ENCODE peak calls at places on chromosome 2, in seven cellular contexts. R is HFF-Myc; K is germinal center; S is CD8-positive, alpha-beta T cell; G is left cardiac atrium; Z is GM23338; E is cortex of kidney. U is an unnamed sample.

GRCh38 chr2:28754321-28754720 is 2.7 kb downstream of the PPP1CB start:
- DNase-seq in S (no peak), K (no peak), E (no peak), R (no peak), Z (no peak), G (no peak), U (no peak)

GRCh38 chr2:74587664-74588277 is 33.3 kb downstream of the DOK1 start:
- DNase-seq in Z (peak; percentile 82), K (peak; percentile 78), S (peak; percentile 43), R (no peak), E (no peak), G (peak; percentile 63), U (peak; percentile 82)

GRCh38 chr2:43144265-43144664 is 82.1 kb downstream of the ZFP36L2 start:
- DNase-seq in Z (no peak), E (no peak), G (no peak), S (no peak), R (no peak), K (no peak), U (no peak)

GRCh38 chr2:169877406-169877805 is 50.2 kb downstream of the UBR3 start:
- DNase-seq in Z (no peak), R (no peak), G (no peak), K (no peak), E (no peak), S (no peak), U (peak; percentile 25)

GRCh38 chr2:145066151-145066661 is 546.3 kb upstream of the ZEB2 start:
- DNase-seq in Z (no peak), S (no peak), G (peak; percentile 20), K (no peak), R (no peak), E (no peak), U (no peak)

GRCh38 chr2:48251437-48252148 is 278.4 kb upstream of the STON1 start:
- DNase-seq in E (no peak), K (no peak), Z (no peak), G (no peak), S (no peak), R (no peak), U (no peak)

GRCh38 chr2:101119431-101119830 is 31.8 kb downstream of the TBC1D8 start:
- DNase-seq in G (peak; percentile 62), R (no peak), E (no peak), K (no peak), S (no peak), Z (no peak), U (peak; percentile 46)

GRCh38 chr2:112156152-112156986 is 18.2 kb downstream of the FBLN7 start:
- DNase-seq in Z (no peak), R (no peak), E (no peak), S (peak; percentile 26), K (no peak), G (no peak), U (peak; percentile 40)

GRCh38 chr2:7984693-7985353 is 697.0 kb upstream of the ID2 start:
- DNase-seq in G (no peak), K (no peak), E (no peak), Z (no peak), S (no peak), R (no peak), U (no peak)

GRCh38 chr2:46798041-46798440 is 117.6 kb downstream of the MCFD2 start:
- DNase-seq in K (no peak), G (no peak), Z (no peak), E (no peak), R (no peak), S (no peak), U (no peak)

U was measured in dermis blood vessel endothelial cell.